ENCODE peak calls at places on chromosomes 11 and 22, in nine cellular contexts. I is brain microvascular endothelial cell, U is GM20000, L is BE2C, W is left lung, R is A549, C is cardiac muscle cell, O is cardiac fibroblast, J is Calu3. K is an unnamed sample.

GRCh38 chr11:34747261-34747660 is 126.4 kb downstream of the EHF start:
- DNase-seq in U (no peak), I (no peak), L (no peak), W (no peak), R (no peak), O (no peak), J (no peak), C (no peak), K (no peak)

GRCh38 chr11:16925495-16926065 is 88.6 kb downstream of the PLEKHA7 start:
- DNase-seq in R (peak), J (peak), C (peak), O (peak), L (peak), W (peak), I (peak), U (peak), K (peak)

GRCh38 chr11:13278620-13279486 is 1.3 kb downstream of the BMAL1 start:
- DNase-seq in U (no peak), C (peak), R (no peak), J (no peak), O (no peak), I (no peak), L (no peak), W (peak), K (peak)

GRCh38 chr11:70799386-70799785 is 401.1 kb downstream of the CTTN start:
- DNase-seq in U (no peak), C (no peak), L (no peak), O (peak), R (no peak), J (no peak), I (peak), W (no peak), K (no peak)

GRCh38 chr11:86395061-86395551 is 20.4 kb downstream of the CCDC81 start:
- DNase-seq in I (peak), J (no peak), O (no peak), W (no peak), R (no peak), C (peak), U (no peak), L (no peak), K (no peak)

GRCh38 chr22:37525746-37526350 is 6.6 kb upstream of the CARD10 start:
- DNase-seq in J (no peak), R (no peak), L (no peak), O (no peak), U (no peak), C (no peak), W (no peak), I (no peak), K (no peak)

GRCh38 chr11:19816817-19817216 is 104.2 kb downstream of the NAV2 start:
- DNase-seq in O (no peak), L (no peak), C (no peak), W (no peak), I (no peak), J (no peak), R (no peak), U (no peak), K (no peak)

GRCh38 chr11:17605736-17606135 is 58.7 kb downstream of the OTOG start:
- DNase-seq in O (no peak), W (no peak), I (no peak), J (no peak), U (no peak), R (no peak), C (no peak), L (no peak), K (no peak)

GRCh38 chr11:11577932-11578331 is 43.9 kb downstream of the GALNT18 start:
- DNase-seq in L (no peak), W (no peak), J (no peak), O (no peak), U (no peak), C (no peak), R (no peak), I (no peak), K (no peak)

GRCh38 chr22:33325232-33326004 is 267.2 kb upstream of the SYN3 start:
- DNase-seq in C (peak), L (no peak), I (no peak), J (peak), W (no peak), R (no peak), U (peak), O (no peak), K (no peak)

GRCh38 chr11:19551454-19551853 is 161.2 kb upstream of the NAV2 start:
- DNase-seq in W (no peak), J (no peak), U (no peak), R (no peak), O (no peak), L (no peak), I (no peak), C (no peak), K (no peak)

GRCh38 chr11:104547996-104548661 is 350.1 kb downstream of the CASP12 start:
- DNase-seq in C (no peak), U (no peak), L (no peak), O (peak), J (no peak), W (no peak), R (no peak), I (peak), K (no peak)

GRCh38 chr22:26292667-26292995 is 123.4 kb downstream of the SEZ6L start:
- DNase-seq in R (no peak), O (no peak), L (no peak), U (no peak), I (no peak), C (no peak), J (no peak), W (no peak), K (no peak)

GRCh38 chr11:38971141-38971540 is 2373.1 kb upstream of the RAG2 start:
- DNase-seq in W (no peak), R (no peak), O (no peak), C (no peak), I (no peak), L (no peak), U (no peak), J (no peak), K (no peak)

GRCh38 chr22:42313804-42314581 is 43.5 kb upstream of the TCF20 start:
- DNase-seq in W (no peak), J (peak), O (peak), I (peak), U (peak), R (peak), C (peak), L (peak), K (peak)

GRCh38 chr11:75966546-75967287 is 151.7 kb downstream of the UVRAG start:
- DNase-seq in I (peak), U (peak), C (no peak), W (no peak), R (peak), L (no peak), O (peak), J (peak), K (no peak)

GRCh38 chr11:111550258-111550657 is 9.7 kb downstream of the LAYN start:
- DNase-seq in J (no peak), O (no peak), W (no peak), L (no peak), R (no peak), U (no peak), C (no peak), I (no peak), K (no peak)

GRCh38 chr11:76067099-76067498 is 139.2 kb downstream of the WNT11 start:
- DNase-seq in I (no peak), U (no peak), J (no peak), L (no peak), R (no peak), W (no peak), C (no peak), O (no peak), K (no peak)

GRCh38 chr11:34987617-34988016 is 71.2 kb downstream of the PDHX start:
- DNase-seq in C (no peak), L (no peak), W (no peak), J (no peak), I (no peak), R (no peak), O (no peak), U (no peak), K (no peak)

GRCh38 chr11:27740362-27741024 is 40.2 kb upstream of the BDNF start:
- DNase-seq in U (no peak), C (no peak), J (no peak), L (no peak), I (no peak), W (no peak), O (no peak), R (no peak), K (no peak)

GRCh38 chr11:103395612-103396011 is 286.4 kb downstream of the DYNC2H1 start:
- DNase-seq in U (no peak), C (no peak), J (no peak), W (no peak), I (peak), L (no peak), O (peak), R (peak), K (no peak)

GRCh38 chr22:36433318-36434231 is 45.8 kb upstream of the MYH9 start:
- DNase-seq in W (peak), I (no peak), J (peak), U (no peak), O (no peak), R (no peak), L (peak), C (no peak), K (no peak)

DNA sequence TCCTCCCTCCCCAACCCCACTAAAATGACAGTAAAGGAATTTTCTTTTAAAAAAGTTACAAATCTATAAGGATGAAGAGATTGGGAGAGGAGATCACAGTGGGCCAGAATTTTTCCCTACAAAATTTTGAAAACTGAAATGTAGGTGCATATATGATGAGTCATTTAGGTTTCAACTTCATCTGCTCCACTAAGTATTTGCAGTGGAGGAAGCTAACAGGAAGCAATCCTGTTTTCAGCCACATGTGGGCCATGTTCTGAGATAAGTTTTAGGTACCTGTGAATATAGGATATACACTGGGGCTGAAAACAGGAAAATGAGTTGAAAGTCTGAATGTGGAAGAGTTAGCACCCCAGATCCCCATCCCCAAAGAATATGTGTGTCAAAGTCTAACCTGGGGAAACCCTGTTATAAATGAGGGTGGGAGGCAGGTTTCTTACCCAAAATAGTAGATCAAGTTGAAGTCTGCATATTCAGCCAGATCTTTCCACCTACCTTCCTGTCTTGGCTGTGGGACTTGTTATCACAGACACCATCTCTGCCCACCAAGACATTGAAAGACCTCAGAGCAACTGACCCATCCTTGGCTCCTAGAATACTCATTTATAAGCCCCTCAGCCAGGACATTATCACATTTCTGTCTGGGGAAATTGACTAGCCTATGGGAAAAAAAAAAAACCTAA is 87.3 kb downstream of the PACS1 start:
- DNase-seq in I (no peak), L (no peak), J (no peak), R (peak), W (no peak), O (no peak), C (no peak), U (no peak), K (no peak)
- TF ChIP-seq CTCF in I (no peak), L (no peak), J (no peak), R (no peak), W (no peak), O (no peak), C (no peak), U (no peak), K (no peak)

DNA sequence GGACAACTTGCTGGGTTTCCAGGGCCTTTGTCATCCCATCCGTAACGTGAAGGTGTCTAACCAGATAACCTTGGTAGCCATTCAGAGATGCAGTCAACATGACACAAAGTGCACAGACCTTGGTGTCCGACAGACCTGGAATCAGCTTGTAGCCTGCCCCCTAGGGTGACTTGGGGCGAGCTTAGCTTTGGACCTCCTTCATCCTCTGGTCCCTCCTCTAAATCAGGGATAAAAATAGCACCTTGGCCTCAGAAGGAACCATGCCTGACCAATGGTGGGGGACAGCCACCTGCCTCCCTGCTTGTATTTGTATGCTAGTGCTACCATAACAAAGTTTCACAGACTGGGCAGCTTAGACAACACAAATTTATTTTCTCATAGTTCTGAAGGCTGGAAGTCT is 3.7 kb downstream of the SNRPD3 start:
- DNase-seq in U (no peak), R (no peak), O (no peak), C (peak), I (no peak), L (no peak), J (no peak), W (no peak), K (no peak)
- TF ChIP-seq CTCF in U (no peak), R (no peak), O (no peak), C (no peak), I (no peak), L (no peak), J (no peak), W (no peak), K (no peak)

DNA sequence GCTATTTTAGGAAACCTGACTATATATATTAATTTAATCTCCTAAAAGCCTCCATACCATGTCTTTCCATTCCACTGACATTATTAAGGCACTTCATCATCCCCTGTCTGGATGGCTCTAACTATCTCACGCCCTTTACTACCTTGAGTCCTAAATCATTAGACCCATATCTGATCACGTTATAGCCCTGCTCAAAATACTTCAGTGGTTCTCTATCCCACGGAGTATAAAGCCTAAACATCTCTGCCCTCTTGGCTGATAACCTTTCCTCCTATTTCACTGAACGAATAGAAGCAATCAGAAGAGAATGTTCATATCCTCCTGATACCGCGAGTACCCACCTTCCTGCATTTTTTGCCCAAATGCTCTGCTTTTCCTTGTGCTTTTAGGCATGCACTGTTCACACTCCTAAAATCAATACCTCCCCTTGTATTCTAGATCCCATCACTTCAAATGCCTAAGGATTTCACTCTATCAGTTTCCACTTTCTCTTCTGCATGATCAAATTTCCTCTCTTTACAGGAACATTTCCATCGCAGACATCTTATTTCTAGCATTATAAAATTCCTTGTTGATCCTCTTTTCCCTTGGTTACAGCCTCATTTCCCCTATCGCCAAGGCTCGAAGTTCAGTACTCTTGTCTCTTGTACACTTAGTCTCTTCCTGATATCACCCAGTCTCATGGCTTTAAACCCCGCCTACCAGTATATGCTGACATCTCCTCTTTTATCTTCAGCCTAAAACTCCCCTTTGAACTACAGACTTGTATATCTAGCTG is 45.0 kb upstream of the BIRC3 start:
- DNase-seq in L (no peak), U (no peak), I (no peak), J (no peak), O (no peak), C (no peak), W (no peak), R (no peak), K (no peak)
- TF ChIP-seq CTCF in L (no peak), U (no peak), I (no peak), J (no peak), O (no peak), C (no peak), W (no peak), R (no peak), K (no peak)

DNA sequence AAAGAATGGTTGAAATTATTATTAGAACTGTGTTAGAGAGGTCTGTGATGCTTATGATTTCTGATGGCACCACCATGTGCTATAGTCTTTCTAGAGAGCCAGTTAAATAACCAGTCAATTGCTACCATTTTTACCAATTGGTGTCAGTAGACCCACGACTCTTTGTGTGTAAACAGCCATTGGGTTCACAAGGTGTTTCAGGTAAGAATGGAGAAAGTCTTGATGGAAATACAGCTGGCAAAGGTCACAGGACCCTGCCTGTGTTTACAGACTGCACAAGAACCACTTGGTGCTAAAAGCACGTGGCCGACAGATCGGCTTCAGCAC is 30.5 kb upstream of the OR10G7 start:
- DNase-seq in R (no peak), W (no peak), L (no peak), U (no peak), O (no peak), I (no peak), C (no peak), J (no peak), K (no peak)
- TF ChIP-seq CTCF in R (no peak), W (peak), L (no peak), U (no peak), O (no peak), I (no peak), C (no peak), J (no peak), K (no peak)

GRCh38 chr11:73375830-73376167 is 400 bp upstream of the RELT start:
- DNase-seq in R (no peak), I (no peak), O (no peak), J (no peak), L (no peak), W (no peak), U (no peak), C (no peak), K (no peak)

GRCh38 chr11:73374130-73374529 is 2.1 kb upstream of the RELT start:
- DNase-seq in L (no peak), I (no peak), U (no peak), O (no peak), J (no peak), R (no peak), C (no peak), W (no peak), K (no peak)

GRCh38 chr11:73376168-73376802 is at the start of gene RELT:
- DNase-seq in R (peak), L (peak), U (peak), O (peak), J (peak), I (peak), W (peak), C (peak), K (peak)

GRCh38 chr11:73376803-73377629 is 817 bp downstream of the RELT start:
- DNase-seq in R (peak), C (peak), U (peak), J (peak), O (peak), I (peak), W (peak), L (peak), K (peak)

GRCh38 chr11:73372371-73372993 is 3.7 kb upstream of the RELT start:
- DNase-seq in R (peak), J (peak), O (peak), C (no peak), I (peak), W (no peak), L (no peak), U (no peak), K (no peak)
- TF ChIP-seq CTCF in R (no peak), J (no peak), O (peak), C (peak), I (peak), W (no peak), L (no peak), U (no peak), K (no peak)

GRCh38 chr11:36362902-36363301 is 66.8 kb downstream of the PRR5L start:
- DNase-seq in U (no peak), O (peak), J (no peak), W (no peak), C (no peak), I (peak), L (no peak), R (no peak), K (no peak)

GRCh38 chr11:36365937-36366336 is 69.8 kb downstream of the PRR5L start:
- DNase-seq in I (no peak), W (no peak), C (no peak), R (no peak), U (no peak), O (peak), L (no peak), J (no peak), K (no peak)

GRCh38 chr11:36363361-36364272 is 67.5 kb downstream of the PRR5L start:
- DNase-seq in J (no peak), L (no peak), O (no peak), U (no peak), W (no peak), I (no peak), C (peak), R (no peak), K (no peak)

GRCh38 chr11:36361901-36362391 is 65.9 kb downstream of the PRR5L start:
- DNase-seq in I (peak), R (peak), C (no peak), W (no peak), O (peak), U (no peak), J (no peak), L (no peak), K (peak)

DNA sequence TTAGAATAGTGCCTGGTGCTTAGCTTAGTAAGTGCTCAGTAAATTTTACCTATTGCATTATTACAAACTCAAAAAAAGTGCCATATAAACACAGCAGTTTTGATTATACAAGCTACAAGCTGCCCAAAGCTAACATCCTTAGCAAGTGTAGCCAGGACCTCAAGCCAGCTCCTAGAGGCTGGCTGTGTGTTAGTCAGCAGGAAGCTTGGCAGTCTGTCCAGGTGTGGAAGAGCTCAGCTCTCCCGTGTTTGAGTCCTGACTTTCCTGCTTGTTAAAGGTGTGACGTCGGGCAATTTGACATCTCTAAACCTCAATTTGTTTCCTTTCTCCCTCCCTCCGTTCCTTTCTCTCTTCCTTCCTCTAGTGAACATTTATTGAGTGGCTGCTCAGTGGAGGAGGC is 68.5 kb downstream of the PRR5L start:
- DNase-seq in C (no peak), U (no peak), L (no peak), W (no peak), R (no peak), J (no peak), O (no peak), I (no peak), K (no peak)
- TF ChIP-seq CTCF in C (no peak), U (no peak), L (no peak), W (no peak), R (no peak), J (no peak), O (no peak), I (no peak), K (no peak)

GRCh38 chr11:129814244-129814992 is 1.2 kb upstream of the TMEM45B start:
- DNase-seq in J (no peak), L (peak), W (no peak), O (no peak), I (no peak), C (no peak), U (no peak), R (peak), K (no peak)
- TF ChIP-seq CTCF in J (no peak), L (no peak), W (no peak), O (no peak), I (no peak), C (no peak), U (no peak), R (no peak), K (no peak)

GRCh38 chr22:30829901-30830550 is 135.4 kb downstream of the OSBP2 start:
- DNase-seq in L (no peak), U (peak), J (peak), C (no peak), W (no peak), O (peak), R (peak), I (peak), K (no peak)
- TF ChIP-seq CTCF in L (no peak), U (no peak), J (no peak), C (no peak), W (no peak), O (no peak), R (no peak), I (no peak), K (no peak)